ENCODE peak calls at places on chromosome 1, in eight cellular contexts. L, T, J, I, X, Y, P and Q are unnamed samples.
A peak's percentile ranks its signal among the peaks of the same experiment; 100 is the strongest.

GRCh38 chr1:25442178-25442577 is 11.5 kb downstream of the MACO1 start:
- DNase-seq in J (no peak), I (no peak), L (no peak), X (peak; percentile 48), T (no peak), P (no peak), Y (no peak), Q (no peak)

GRCh38 chr1:218330043-218330623 is 15.0 kb upstream of the TGFB2 start:
- DNase-seq in J (no peak), T (no peak), I (no peak), X (peak; percentile 25), Y (no peak), L (peak; percentile 45), P (no peak), Q (no peak)

GRCh38 chr1:207424570-207425131 is 29.5 kb upstream of the CR2 start:
- DNase-seq in L (no peak), X (no peak), J (no peak), Y (no peak), I (no peak), T (no peak), P (no peak), Q (no peak)

GRCh38 chr1:75243124-75243523 is 108.9 kb downstream of the LHX8 start:
- DNase-seq in L (no peak), Y (no peak), X (no peak), I (no peak), P (no peak), T (no peak), J (no peak), Q (no peak)

GRCh38 chr1:53120659-53121058 is 21.8 kb downstream of the SLC1A7 start:
- DNase-seq in I (no peak), X (no peak), T (no peak), J (no peak), Y (no peak), P (no peak), L (no peak), Q (no peak)

GRCh38 chr1:112346802-112347350 is 49.1 kb upstream of the CTTNBP2NL start:
- DNase-seq in X (no peak), T (no peak), L (no peak), I (no peak), P (no peak), J (no peak), Y (no peak), Q (no peak)

GRCh38 chr1:206693029-206693428 is 8.3 kb downstream of the MAPKAPK2 start:
- DNase-seq in X (no peak), Y (no peak), T (no peak), I (no peak), P (no peak), J (peak; percentile 81), L (peak; percentile 69), Q (no peak)

GRCh38 chr1:169340882-169341281 is 26.7 kb downstream of the NME7 start:
- DNase-seq in X (no peak), P (no peak), T (no peak), L (no peak), I (no peak), J (no peak), Y (no peak), Q (no peak)

GRCh38 chr1:53480678-53481077 is 21.5 kb downstream of the DMRTB1 start:
- DNase-seq in T (no peak), P (no peak), Y (no peak), L (no peak), I (no peak), X (no peak), J (no peak), Q (no peak)

GRCh38 chr1:114959423-114959822 is 70.2 kb upstream of the TSHB start:
- DNase-seq in Y (no peak), L (no peak), J (no peak), I (no peak), X (no peak), P (no peak), T (no peak), Q (no peak)

DNA sequence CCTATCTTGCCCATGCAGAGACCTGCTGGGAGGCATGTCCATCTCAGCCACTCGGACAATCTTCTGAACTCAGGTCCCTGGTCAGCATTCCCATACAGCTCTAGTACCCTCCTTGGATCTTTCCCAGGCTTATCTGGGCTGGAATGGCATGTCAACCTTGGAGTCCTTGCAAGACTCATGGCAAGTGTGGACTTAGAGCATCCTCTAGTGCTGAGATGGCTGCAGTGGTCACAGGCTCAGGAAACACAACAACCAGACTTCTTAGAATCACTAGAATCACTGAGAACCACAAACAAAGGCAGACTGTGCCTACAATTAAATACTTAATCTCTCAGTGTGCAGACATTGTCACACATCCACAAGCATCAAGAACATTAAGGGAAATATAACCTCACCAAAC is 73.1 kb upstream of the TSHB start:
- DNase-seq in Y (no peak), X (peak; percentile 27), L (peak; percentile 5), J (no peak), T (no peak), P (no peak), I (no peak), Q (no peak)
- TF ChIP-seq CTCF in Y (peak; percentile 35), X (peak; percentile 45), L (peak; percentile 30), J (peak; percentile 18), T (peak; percentile 12), P (no peak), I (peak; percentile 41), Q (no peak)

DNA sequence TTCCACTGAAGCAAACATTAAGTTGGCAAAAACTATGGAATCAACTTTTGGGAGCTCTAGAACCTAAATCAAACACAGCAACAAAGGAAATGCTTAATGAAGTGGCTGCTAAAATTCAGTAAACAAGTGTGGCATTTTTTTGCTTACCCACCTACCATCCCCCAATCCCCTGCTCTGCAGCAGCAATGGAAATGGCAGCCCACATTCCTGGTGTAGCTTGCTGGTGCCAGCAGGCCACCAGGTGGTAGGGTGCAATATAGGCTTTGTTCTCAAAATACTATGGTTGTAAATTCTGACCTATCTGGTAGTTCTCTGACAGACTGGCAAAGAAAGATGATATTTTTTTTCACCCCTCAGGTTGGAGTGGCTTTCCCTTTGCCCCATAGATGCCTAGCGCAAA is 42.8 kb downstream of the SHCBP1L start:
- DNase-seq in X (no peak), J (no peak), I (no peak), L (no peak), Y (no peak), T (no peak), P (no peak), Q (no peak)
- TF ChIP-seq CTCF in X (no peak), J (no peak), I (no peak), L (no peak), Y (no peak), T (no peak), P (no peak), Q (no peak)

GRCh38 chr1:235328271-235329138 is at the start of gene GGPS1:
- DNase-seq in L (peak; percentile 100), Y (peak; percentile 100), I (peak; percentile 93), P (peak; percentile 98), T (peak; percentile 99), X (peak; percentile 99), J (peak; percentile 99), Q (peak; percentile 99)
- TF ChIP-seq CTCF in L (peak; percentile 11), Y (peak; percentile 15), I (peak; percentile 34), P (peak; percentile 1), T (no peak), X (no peak), J (no peak), Q (no peak)

GRCh38 chr1:100881687-100882086 is 13.0 kb downstream of the EXTL2 start:
- DNase-seq in T (no peak), L (no peak), P (no peak), X (no peak), Y (no peak), J (no peak), I (no peak), Q (no peak)

GRCh38 chr1:100879422-100879821 is 15.2 kb downstream of the EXTL2 start:
- DNase-seq in J (no peak), Y (no peak), P (no peak), I (no peak), L (peak; percentile 21), X (no peak), T (no peak), Q (no peak)

GRCh38 chr1:100882622-100883186 is 11.9 kb downstream of the EXTL2 start:
- DNase-seq in Y (no peak), X (peak; percentile 18), T (no peak), I (no peak), J (no peak), L (no peak), P (no peak), Q (no peak)

DNA sequence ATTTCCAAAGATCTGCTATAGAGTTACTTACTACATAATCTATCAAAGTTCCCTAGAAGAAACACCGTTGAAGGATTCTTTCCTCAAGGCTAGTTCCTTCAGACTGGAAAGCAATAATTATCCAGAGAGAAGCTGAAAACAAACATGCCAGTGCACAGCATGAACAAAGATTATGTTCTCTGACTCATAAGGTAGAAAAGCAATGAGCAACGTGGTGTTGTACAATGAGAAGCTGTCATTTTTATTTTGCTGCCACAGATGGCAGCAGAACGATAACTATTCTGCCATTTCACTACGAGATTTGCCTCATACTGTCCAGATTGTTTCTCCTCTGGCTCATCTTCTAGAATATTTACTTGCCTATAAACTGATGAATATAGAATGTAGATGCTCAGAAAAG is 10.7 kb downstream of the EXTL2 start:
- DNase-seq in Y (no peak), T (no peak), L (peak; percentile 46), J (no peak), X (peak; percentile 47), P (no peak), I (no peak), Q (no peak)
- TF ChIP-seq CTCF in Y (no peak), T (no peak), L (no peak), J (no peak), X (peak; percentile 16), P (no peak), I (no peak), Q (peak; percentile 46)